ENCODE peak calls at places on chromosomes 7 and 10, in nine cellular contexts. R is right lobe of liver, M is WERI-Rb-1, D is GM10248, Y is fibroblast of the aortic adventitia, P is lower leg skin, T is suprapubic skin, X is lung, V is GM13976. W is an unnamed sample.

GRCh38 chr7:7922684-7923385 is 45.8 kb upstream of the GLCCI1 start:
- DNase-seq in X (no peak), R (no peak), M (no peak), Y (no peak), T (no peak), V (no peak), P (no peak), D (no peak), W (no peak)

GRCh38 chr7:154817224-154817896 is 185.6 kb downstream of the PAXIP1 start:
- DNase-seq in R (no peak), M (no peak), X (no peak), Y (no peak), V (no peak), D (no peak), T (no peak), P (no peak), W (no peak)

GRCh38 chr7:85381212-85381611 is 194.4 kb upstream of the SEMA3D start:
- DNase-seq in P (no peak), V (no peak), M (no peak), T (no peak), R (no peak), X (no peak), Y (no peak), D (no peak), W (no peak)

GRCh38 chr10:88853155-88853554 is 1.5 kb upstream of the ANKRD22 start:
- DNase-seq in X (no peak), P (no peak), R (no peak), Y (no peak), T (no peak), V (no peak), M (no peak), D (no peak), W (no peak)

GRCh38 chr10:124701881-124702656 is 42.1 kb downstream of the FAM53B start:
- DNase-seq in R (no peak), D (no peak), Y (peak; percentile 81), T (no peak), P (no peak), X (no peak), M (no peak), V (no peak), W (peak; percentile 76)

GRCh38 chr10:71241899-71242620 is 29.7 kb downstream of the UNC5B start:
- DNase-seq in R (no peak), M (no peak), Y (no peak), P (no peak), T (no peak), V (no peak), D (no peak), X (no peak), W (no peak)

GRCh38 chr7:74475243-74475986 is 21.7 kb downstream of the GTF2IRD1 start:
- DNase-seq in P (no peak), V (no peak), Y (no peak), R (no peak), T (no peak), D (no peak), M (no peak), X (peak; percentile 63), W (no peak)

GRCh38 chr10:81575007-81575406 is 300.0 kb upstream of the NRG3 start:
- DNase-seq in D (no peak), X (no peak), V (no peak), Y (no peak), R (no peak), P (no peak), T (no peak), M (peak; percentile 46), W (no peak)

GRCh38 chr10:26743091-26743490 is 45.6 kb downstream of the PDSS1 start:
- DNase-seq in Y (no peak), R (no peak), D (no peak), P (no peak), T (no peak), X (no peak), V (no peak), M (no peak), W (no peak)

GRCh38 chr10:122567056-122567660 is 6.6 kb downstream of the DMBT1 start:
- DNase-seq in R (no peak), Y (peak; percentile 10), X (no peak), P (no peak), V (peak; percentile 58), M (peak; percentile 23), D (peak; percentile 41), T (no peak), W (peak; percentile 6)

GRCh38 chr10:100229819-100230422 is 525 bp upstream of the CHUK start:
- DNase-seq in T (no peak), R (no peak), D (no peak), X (no peak), Y (no peak), P (no peak), M (no peak), V (no peak), W (no peak)

GRCh38 chr10:104325436-104326430 is 12.5 kb downstream of the ITPRIP start:
- DNase-seq in Y (no peak), T (no peak), R (no peak), P (peak; percentile 59), X (peak; percentile 71), V (no peak), D (no peak), M (no peak), W (no peak)

GRCh38 chr10:927131-927530 is 4.4 kb downstream of the LARP4B start:
- DNase-seq in M (no peak), T (no peak), Y (no peak), D (no peak), V (no peak), P (no peak), R (no peak), X (no peak), W (no peak)

GRCh38 chr7:50614721-50615518 is 49.7 kb upstream of the DDC start:
- DNase-seq in P (no peak), V (no peak), R (peak; percentile 78), Y (peak; percentile 5), M (no peak), D (no peak), X (no peak), T (no peak), W (no peak)

GRCh38 chr10:24643679-24644209 is 79.9 kb downstream of the ARHGAP21 start:
- DNase-seq in X (no peak), P (no peak), M (no peak), T (no peak), V (no peak), D (no peak), Y (no peak), R (no peak), W (no peak)

GRCh38 chr7:27526991-27527722 is 135.5 kb downstream of the HIBADH start:
- DNase-seq in M (no peak), P (peak; percentile 71), V (no peak), R (no peak), X (no peak), Y (peak; percentile 29), T (no peak), D (no peak), W (no peak)

GRCh38 chr10:130438861-130439260 is 302.7 kb downstream of the GLRX3 start:
- DNase-seq in X (no peak), R (no peak), D (no peak), P (no peak), T (no peak), M (no peak), V (no peak), Y (no peak), W (no peak)
- TF ChIP-seq CTCF in X (no peak), R (no peak), D (no peak), P (no peak), T (no peak), M (no peak), V (no peak), Y (no peak), W (no peak)

GRCh38 chr10:32713560-32713959 is 244.5 kb downstream of the ITGB1 start:
- DNase-seq in M (no peak), Y (no peak), V (no peak), T (no peak), D (no peak), R (no peak), P (no peak), X (no peak), W (no peak)
- TF ChIP-seq CTCF in M (no peak), Y (peak; percentile 17), V (no peak), T (no peak), D (no peak), R (no peak), P (no peak), X (no peak), W (peak; percentile 46)

GRCh38 chr7:108118959-108119358 is 11.2 kb downstream of the LAMB4 start:
- DNase-seq in D (no peak), X (no peak), Y (no peak), M (no peak), V (no peak), R (no peak), P (no peak), T (no peak), W (no peak)
- TF ChIP-seq CTCF in D (no peak), X (no peak), Y (no peak), M (no peak), V (no peak), R (no peak), P (no peak), T (no peak), W (peak; percentile 45)

GRCh38 chr10:77909021-77909754 is 17.4 kb downstream of the DLG5 start:
- DNase-seq in R (no peak), V (no peak), P (no peak), X (no peak), T (no peak), D (no peak), Y (no peak), M (no peak), W (no peak)

GRCh38 chr10:77910524-77911145 is 15.9 kb downstream of the DLG5 start:
- DNase-seq in M (no peak), R (no peak), V (no peak), P (no peak), Y (no peak), X (no peak), T (no peak), D (no peak), W (no peak)

GRCh38 chr10:77909755-77910375 is 16.7 kb downstream of the DLG5 start:
- DNase-seq in X (no peak), Y (peak; percentile 72), V (no peak), D (no peak), P (no peak), T (no peak), R (peak; percentile 73), M (no peak), W (peak; percentile 67)

GRCh38 chr10:77906863-77907861 is 19.4 kb downstream of the DLG5 start:
- DNase-seq in R (no peak), X (no peak), M (no peak), T (no peak), Y (no peak), D (no peak), P (no peak), V (no peak), W (no peak)

DNA sequence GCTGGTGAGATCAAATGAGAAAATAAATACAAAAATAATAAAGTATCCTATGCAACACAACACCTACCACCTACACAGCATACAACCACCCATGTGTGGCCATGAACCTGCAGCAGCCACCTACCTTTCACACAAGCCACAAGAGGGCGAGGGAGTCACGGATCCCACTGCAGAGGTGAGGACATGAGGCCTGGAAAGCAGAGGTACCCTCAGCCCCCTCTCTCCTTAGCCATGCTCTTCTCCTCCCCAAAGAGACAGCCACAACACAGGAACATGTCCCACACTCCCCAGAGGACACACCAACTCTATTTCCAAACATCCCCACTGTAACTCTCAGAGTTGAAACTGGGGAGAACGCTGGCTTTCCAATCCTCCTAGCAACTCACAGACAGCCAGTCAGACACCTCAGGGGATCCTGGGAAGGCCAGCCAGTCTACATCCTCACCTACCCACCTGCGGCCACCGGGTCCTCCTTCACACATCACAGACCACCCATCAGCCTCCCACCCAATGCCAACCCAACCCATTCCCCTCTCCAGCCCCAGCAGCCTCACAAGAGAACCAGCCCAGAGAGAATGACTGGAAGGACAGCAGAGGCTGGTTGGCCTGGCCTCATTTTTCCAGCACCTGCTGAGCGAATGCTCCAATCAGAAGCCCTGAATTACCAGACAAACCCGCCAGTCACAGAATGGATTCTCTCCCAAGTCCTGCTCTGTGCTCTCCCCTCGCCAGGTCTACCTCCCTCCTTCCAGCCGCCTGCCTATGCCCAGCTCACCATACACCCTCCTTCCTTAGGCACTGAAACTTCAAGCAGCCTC is 18.4 kb downstream of the DLG5 start:
- DNase-seq in Y (no peak), D (no peak), T (no peak), P (no peak), R (no peak), X (no peak), M (peak; percentile 70), V (no peak), W (no peak)
- TF ChIP-seq CTCF in Y (no peak), D (peak; percentile 29), T (no peak), P (no peak), R (peak; percentile 19), X (no peak), M (peak; percentile 83), V (peak; percentile 26), W (peak; percentile 34)

W was measured in brain microvascular endothelial cell.